ENCODE peak calls at places on chromosomes 2 and 18, in eight cellular contexts. L is HCT116, T is K562, J is A549, G is transverse colon, E is heart left ventricle, D is uterus, R is stomach. P is an unnamed sample.
A peak's percentile ranks its signal among the peaks of the same experiment; 100 is the strongest.

GRCh38 chr2:237581326-237581725 is 9.2 kb downstream of the RAB17 start:
- DNase-seq in D (no peak), L (no peak), R (no peak), J (no peak), G (no peak), E (no peak), T (no peak), P (peak; percentile 64)

GRCh38 chr2:217617496-217618085 is 385.2 kb downstream of the TNS1 start:
- DNase-seq in T (no peak), E (no peak), G (no peak), J (no peak), L (no peak), R (no peak), D (no peak), P (no peak)

GRCh38 chr2:29073913-29074312 is 410 bp downstream of the PCARE start:
- DNase-seq in T (no peak), G (no peak), L (no peak), E (no peak), J (no peak), D (no peak), R (no peak), P (no peak)

GRCh38 chr2:6866239-6866745 is 585 bp upstream of the CMPK2 start:
- DNase-seq in G (peak; percentile 42), L (peak; percentile 27), E (no peak), T (peak; percentile 29), R (peak; percentile 44), J (peak; percentile 44), D (peak; percentile 37), P (peak; percentile 59)

GRCh38 chr2:26838121-26838906 is 9.6 kb upstream of the DPYSL5 start:
- DNase-seq in T (peak; percentile 26), L (no peak), D (no peak), E (no peak), R (no peak), J (no peak), G (no peak), P (no peak)

GRCh38 chr18:1011342-1011741 is 106.7 kb downstream of the ADCYAP1 start:
- DNase-seq in R (no peak), E (no peak), G (no peak), D (no peak), L (no peak), T (no peak), J (no peak), P (no peak)

GRCh38 chr2:233011268-233012190 is 1.5 kb downstream of the NGEF start:
- DNase-seq in T (no peak), G (no peak), R (peak; percentile 23), J (no peak), D (no peak), L (no peak), E (no peak), P (no peak)

GRCh38 chr2:113240150-113240914 is 38.4 kb downstream of the PAX8 start:
- DNase-seq in T (no peak), L (peak; percentile 55), D (peak; percentile 73), G (peak; percentile 70), J (peak; percentile 74), E (peak; percentile 86), R (peak; percentile 92), P (peak; percentile 84)

GRCh38 chr2:240149943-240150784 is 9.7 kb upstream of the OTOS start:
- DNase-seq in L (peak; percentile 33), R (peak; percentile 32), T (peak; percentile 66), D (no peak), G (no peak), E (no peak), J (peak; percentile 71), P (peak; percentile 37)

GRCh38 chr2:239154971-239155805 is 245.6 kb downstream of the HDAC4 start:
- DNase-seq in G (no peak), J (no peak), E (no peak), L (no peak), T (no peak), D (peak; percentile 22), R (peak; percentile 20), P (no peak)

GRCh38 chr2:195486987-195487644 is 169.9 kb upstream of the SLC39A10 start:
- DNase-seq in J (peak; percentile 24), G (no peak), E (no peak), L (peak; percentile 7), D (no peak), T (peak; percentile 54), R (no peak), P (no peak)

GRCh38 chr2:119641562-119642258 is 37.3 kb upstream of the TMEM177 start:
- DNase-seq in L (peak; percentile 63), J (peak; percentile 87), E (peak; percentile 66), T (peak; percentile 76), D (peak; percentile 41), R (peak; percentile 73), G (peak; percentile 71), P (peak; percentile 78)

GRCh38 chr2:77521931-77522470 is at the start of gene LRRTM4:
- DNase-seq in E (no peak), L (no peak), R (no peak), T (no peak), G (no peak), J (no peak), D (no peak), P (no peak)

GRCh38 chr2:240604291-240604938 is 17.9 kb downstream of the CAPN10 start:
- DNase-seq in E (peak; percentile 77), G (peak; percentile 82), L (peak; percentile 57), R (peak; percentile 90), D (peak; percentile 53), J (peak; percentile 68), T (peak; percentile 88), P (peak; percentile 93)

GRCh38 chr18:8721716-8722115 is 16.4 kb downstream of the MTCL1 start:
- DNase-seq in L (peak; percentile 48), E (no peak), D (no peak), T (no peak), J (no peak), R (no peak), G (no peak), P (no peak)

GRCh38 chr2:9095690-9096089 is 92.2 kb upstream of the MBOAT2 start:
- DNase-seq in G (peak; percentile 60), R (peak; percentile 67), D (no peak), J (no peak), T (no peak), E (peak; percentile 71), L (no peak), P (peak; percentile 65)

DNA sequence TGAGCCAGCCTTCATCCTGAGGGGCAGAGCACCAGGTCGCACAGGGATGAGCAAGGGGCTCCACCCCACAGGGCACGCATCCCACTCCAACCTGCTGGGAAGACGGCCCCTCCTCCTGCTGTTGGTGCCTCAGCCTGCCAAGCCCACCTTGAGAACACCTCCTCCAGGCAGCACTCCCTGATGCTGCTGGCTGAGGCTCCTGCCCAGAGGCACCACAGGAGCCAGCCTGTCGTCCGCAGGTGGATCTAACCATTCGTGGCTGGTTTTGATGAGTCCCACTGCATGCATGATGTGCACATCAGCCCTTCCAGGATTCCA is 58.4 kb downstream of the BIN1 start:
- DNase-seq in G (no peak), R (peak; percentile 10), D (no peak), T (no peak), L (no peak), E (peak; percentile 15), J (no peak), P (no peak)
- TF ChIP-seq POLR2A in G (no peak), R (no peak), D (no peak), T (no peak), L (no peak), E (no peak), J (no peak), P (no peak)

GRCh38 chr2:75608684-75609333 is 37.8 kb upstream of the MRPL19 start:
- DNase-seq in J (peak; percentile 78), R (peak; percentile 64), E (peak; percentile 46), G (peak; percentile 38), L (peak; percentile 24), T (peak; percentile 80), D (peak; percentile 22), P (peak; percentile 74)
- H3K4me3 ChIP-seq in J (peak overlapping the region; percentile 36), R (peak overlapping the region; percentile 32), E (no peak overlapping the region), G (no peak overlapping the region), L (peak overlapping the region; percentile 25), T (no peak overlapping the region), D (no peak overlapping the region), P (no peak overlapping the region)

GRCh38 chr2:126748188-126748760 is 92.3 kb downstream of the GYPC start:
- DNase-seq in T (no peak), J (no peak), L (no peak), D (no peak), R (no peak), G (no peak), E (no peak), P (no peak)

GRCh38 chr2:126748929-126749518 is 93.1 kb downstream of the GYPC start:
- DNase-seq in J (no peak), T (no peak), E (no peak), R (no peak), L (no peak), D (no peak), G (no peak), P (no peak)

GRCh38 chr2:126750506-126750905 is 94.5 kb downstream of the GYPC start:
- DNase-seq in E (no peak), G (no peak), J (no peak), R (no peak), D (no peak), L (no peak), T (no peak), P (no peak)

GRCh38 chr2:126751477-126751876 is 95.5 kb downstream of the GYPC start:
- DNase-seq in G (no peak), R (no peak), E (no peak), T (no peak), D (no peak), L (no peak), J (no peak), P (no peak)

DNA sequence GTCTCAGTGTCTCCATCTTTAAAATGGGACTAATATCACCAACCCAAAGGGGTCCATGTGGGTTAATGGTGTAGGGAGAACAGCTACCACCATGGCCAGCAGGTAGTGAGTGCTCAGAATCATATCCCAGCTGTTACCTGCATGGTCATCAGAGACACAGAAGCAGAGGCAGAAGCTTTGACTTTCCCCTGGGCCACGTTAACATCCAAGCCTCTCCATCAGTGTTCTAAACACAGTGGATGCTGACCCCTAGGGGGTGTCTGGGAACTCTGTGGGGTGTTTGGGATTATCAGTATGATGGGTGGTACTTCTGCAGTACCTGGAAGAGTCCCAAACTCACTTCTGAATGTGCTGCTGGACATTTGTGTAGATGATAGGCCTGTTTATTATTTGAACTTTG is 93.6 kb downstream of the GYPC start:
- DNase-seq in E (no peak), G (no peak), J (no peak), R (no peak), L (no peak), T (no peak), D (no peak), P (no peak)
- TF ChIP-seq CTCF in E (peak; percentile 27), G (no peak), J (no peak), R (no peak), L (no peak), T (peak; percentile 52), D (no peak), P (no peak)

DNA sequence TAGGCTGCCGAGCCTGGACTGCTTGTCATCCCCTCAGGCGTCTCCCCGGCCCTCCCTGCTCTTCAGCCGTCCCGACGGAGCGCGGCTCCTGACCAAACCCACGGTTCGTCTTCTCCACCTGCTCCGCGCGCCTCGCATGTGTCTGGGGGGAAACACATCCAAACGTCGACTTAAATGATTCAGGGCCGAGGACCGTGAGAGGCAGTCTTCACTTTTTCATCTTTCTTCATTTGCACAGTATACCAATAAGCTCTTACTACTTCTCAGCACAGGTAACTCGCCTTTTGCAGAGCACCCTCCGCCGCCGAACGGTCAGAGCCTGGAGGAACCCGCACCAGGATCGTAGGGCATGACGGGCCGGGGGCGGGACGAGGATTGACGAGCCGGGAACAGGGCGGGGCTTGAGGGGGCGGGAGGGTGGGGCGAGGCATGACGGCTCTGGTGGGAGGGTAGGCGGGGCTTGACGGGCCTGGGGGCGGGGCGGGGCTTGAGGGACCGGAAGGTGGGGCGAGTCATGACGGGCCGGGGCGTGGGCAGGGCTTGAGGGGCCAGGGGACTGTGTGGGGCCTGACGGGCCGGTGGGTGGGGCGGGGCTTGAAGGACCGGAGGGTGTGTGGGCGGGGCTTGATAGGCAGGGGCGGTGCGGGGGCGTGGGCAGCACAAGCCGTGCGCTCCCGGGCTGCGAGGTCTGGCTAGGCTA is at the start of gene SEH1L:
- DNase-seq in L (peak; percentile 93), T (peak; percentile 99), G (peak; percentile 100), D (peak; percentile 100), J (peak; percentile 61), E (peak; percentile 100), R (peak; percentile 100), P (peak; percentile 99)
- TF ChIP-seq POLR2A in L (peak; percentile 78), T (peak; percentile 88), G (peak; percentile 66), D (peak; percentile 59), J (peak; percentile 54), E (no peak), R (no peak), P (peak; percentile 10)